ENCODE peak calls at places on chromosomes 11 and 22, in four cellular contexts. S, M, K and Z are unnamed samples.

GRCh38 chr11:86460461-86461404 is 86.0 kb downstream of the CCDC81 start:
- DNase-seq in S (no peak), M (no peak), K (no peak), Z (no peak)

GRCh38 chr11:118051611-118052461 is 25.0 kb upstream of the TMPRSS4 start:
- DNase-seq in S (no peak), M (no peak), K (no peak), Z (no peak)

GRCh38 chr11:16408619-16409018 is 52.3 kb upstream of the SOX6 start:
- DNase-seq in S (no peak), M (no peak), K (no peak), Z (no peak)

GRCh38 chr11:117833401-117833891 is 8.9 kb upstream of the FXYD2 start:
- DNase-seq in S (peak), M (peak), K (peak), Z (no peak)

GRCh38 chr11:20336056-20336455 is 27.5 kb upstream of the HTATIP2 start:
- DNase-seq in S (no peak), M (no peak), K (no peak), Z (no peak)

GRCh38 chr11:17343907-17344306 is 7.7 kb upstream of the NCR3LG1 start:
- DNase-seq in S (no peak), M (no peak), K (no peak), Z (no peak)

GRCh38 chr11:107009190-107009589 is 9.1 kb downstream of the GUCY1A2 start:
- DNase-seq in S (no peak), M (no peak), K (no peak), Z (no peak)

GRCh38 chr11:50379484-50379883 is 346.8 kb downstream of the OR4C45 start:
- DNase-seq in S (no peak), M (no peak), K (no peak), Z (no peak)

GRCh38 chr22:40009231-40009769 is 14.5 kb downstream of the FAM83F start:
- DNase-seq in S (no peak), M (peak), K (peak), Z (no peak)

GRCh38 chr11:119470316-119471266 is 47.6 kb upstream of the THY1 start:
- DNase-seq in S (no peak), M (no peak), K (no peak), Z (no peak)

GRCh38 chr22:23282089-23282501 is 101.8 kb downstream of the BCR start:
- DNase-seq in S (peak), M (no peak), K (no peak), Z (no peak)

GRCh38 chr11:96204721-96205459 is 138.1 kb downstream of the MAML2 start:
- DNase-seq in S (no peak), M (peak), K (no peak), Z (no peak)

GRCh38 chr11:726278-726915 is 20.4 kb downstream of the EPS8L2 start:
- DNase-seq in S (no peak), M (peak), K (peak), Z (no peak)

GRCh38 chr11:56906683-56907148 is 82.0 kb upstream of the OR5AK2 start:
- DNase-seq in S (peak), M (no peak), K (no peak), Z (no peak)

GRCh38 chr11:74742070-74742469 is 6.6 kb upstream of the RNF169 start:
- DNase-seq in S (no peak), M (no peak), K (no peak), Z (no peak)

GRCh38 chr11:73760066-73760679 is 701 bp downstream of the RAB6A start:
- DNase-seq in S (no peak), M (no peak), K (no peak), Z (no peak)

GRCh38 chr11:106070606-106071005 is 6.5 kb downstream of the KBTBD3 start:
- DNase-seq in S (no peak), M (no peak), K (no peak), Z (no peak)

GRCh38 chr11:71206186-71206585 is 46.2 kb downstream of the SHANK2 start:
- DNase-seq in S (no peak), M (no peak), K (no peak), Z (no peak)

GRCh38 chr11:6319879-6320410 is 356 bp downstream of the CAVIN3 start:
- DNase-seq in S (peak), M (no peak), K (no peak), Z (no peak)

GRCh38 chr22:17999851-18000250 is 24.5 kb downstream of the MICAL3 start:
- DNase-seq in S (no peak), M (no peak), K (no peak), Z (no peak)

GRCh38 chr22:49507607-49508292 is 319.9 kb downstream of the BRD1 start:
- DNase-seq in S (no peak), M (no peak), K (no peak), Z (no peak)

GRCh38 chr11:47904808-47905207 is 56.7 kb upstream of the NUP160 start:
- DNase-seq in S (no peak), M (no peak), K (no peak), Z (no peak)

GRCh38 chr11:9777525-9777924 is 113.6 kb downstream of the SWAP70 start:
- DNase-seq in S (no peak), M (no peak), K (no peak), Z (no peak)

GRCh38 chr11:33802414-33802950 is 28.2 kb upstream of the FBXO3 start:
- DNase-seq in S (peak), M (peak), K (peak), Z (no peak)

GRCh38 chr11:78379039-78379670 is 38.5 kb downstream of the GAB2 start:
- DNase-seq in S (no peak), M (no peak), K (no peak), Z (no peak)

GRCh38 chr22:42344391-42344861 is 74.0 kb upstream of the TCF20 start:
- DNase-seq in S (no peak), M (no peak), K (peak), Z (no peak)

GRCh38 chr22:42214625-42215415 is 55.6 kb downstream of the TCF20 start:
- DNase-seq in S (no peak), M (no peak), K (no peak), Z (no peak)

GRCh38 chr11:14672635-14673034 is 29.0 kb downstream of the PDE3B start:
- DNase-seq in S (no peak), M (no peak), K (no peak), Z (no peak)

GRCh38 chr11:28514391-28514790 is 406.2 kb downstream of the METTL15 start:
- DNase-seq in S (no peak), M (no peak), K (no peak), Z (no peak)

GRCh38 chr22:45131749-45132148 is 32.0 kb upstream of the NUP50 start:
- DNase-seq in S (no peak), M (no peak), K (no peak), Z (peak)

GRCh38 chr11:2812371-2812991 is 73.1 kb downstream of the CDKN1C start:
- DNase-seq in S (no peak), M (no peak), K (no peak), Z (peak)

GRCh38 chr22:37177221-37177620 is 10.8 kb downstream of the C1QTNF6 start:
- DNase-seq in S (no peak), M (no peak), K (no peak), Z (no peak)

GRCh38 chr11:122711831-122712378 is 56.4 kb downstream of the UBASH3B start:
- DNase-seq in S (no peak), M (peak), K (no peak), Z (no peak)

GRCh38 chr11:112628676-112629075 is 332.5 kb upstream of the NCAM1 start:
- DNase-seq in S (no peak), M (no peak), K (no peak), Z (no peak)

GRCh38 chr11:123268118-123268517 is 73.1 kb upstream of the CLMP start:
- DNase-seq in S (no peak), M (peak), K (no peak), Z (no peak)